ENCODE peak calls at places on chromosome X, in six cellular contexts. Q is esophagus squamous epithelium, A is endothelial cell of umbilical vein, Z is uterus, R is breast epithelium, N is IMR-90. Y is an unnamed sample.

GRCh38 chrX:39854772-39855747 is 242.7 kb downstream of the BCOR start:
- DNase-seq in Q (no peak), A (no peak), N (no peak), R (no peak), Z (no peak), Y (no peak)

GRCh38 chrX:121010218-121010617 is 24.7 kb upstream of the CT47A1 start:
- DNase-seq in Q (no peak), Z (no peak), A (no peak), N (no peak), R (no peak), Y (no peak)

GRCh38 chrX:45196701-45197100 is 4.0 kb downstream of the DIPK2B start:
- DNase-seq in N (peak), A (peak), R (no peak), Z (no peak), Q (no peak), Y (no peak)

GRCh38 chrX:1147641-1148515 is 64.6 kb downstream of the CRLF2 start:
- DNase-seq in Q (no peak), A (no peak), Z (no peak), N (no peak), R (no peak), Y (no peak)

GRCh38 chrX:106959897-106960296 is 39.7 kb downstream of the CLDN2 start:
- DNase-seq in A (peak), Z (no peak), Q (no peak), N (peak), R (no peak), Y (no peak)

GRCh38 chrX:78199851-78200250 is 60.4 kb upstream of the TAF9B start:
- DNase-seq in Q (no peak), Z (no peak), R (no peak), N (peak), A (peak), Y (peak)

GRCh38 chrX:22135994-22136684 is 104.0 kb downstream of the PHEX start:
- DNase-seq in R (peak), Z (no peak), N (peak), A (peak), Q (no peak), Y (peak)

GRCh38 chrX:74804574-74804973 is 120.7 kb downstream of the NEXMIF start:
- DNase-seq in N (no peak), A (no peak), R (no peak), Z (no peak), Q (no peak), Y (no peak)

GRCh38 chrX:103697687-103698086 is 11.2 kb upstream of the MORF4L2 start:
- DNase-seq in Z (no peak), R (no peak), Q (no peak), N (no peak), A (no peak), Y (no peak)

GRCh38 chrX:41605144-41605543 is 83.6 kb upstream of the GPR34 start:
- DNase-seq in A (no peak), N (no peak), Q (no peak), R (no peak), Z (no peak), Y (no peak)

GRCh38 chrX:140163376-140164159 is 198.2 kb upstream of the CXorf66 start:
- DNase-seq in Z (no peak), Q (no peak), R (no peak), A (no peak), N (peak), Y (no peak)

GRCh38 chrX:31251336-31251735 is 179.5 kb upstream of the FTHL17 start:
- DNase-seq in Q (no peak), A (no peak), N (peak), R (no peak), Z (no peak), Y (no peak)

GRCh38 chrX:16771483-16772398 is 14.5 kb upstream of the TXLNG start:
- DNase-seq in R (no peak), Z (no peak), A (peak), Q (no peak), N (peak), Y (peak)

GRCh38 chrX:34734383-34734782 is 77.3 kb upstream of the TMEM47 start:
- DNase-seq in N (peak), Q (no peak), R (no peak), Z (no peak), A (no peak), Y (no peak)

GRCh38 chrX:9983463-9983862 is 16.3 kb downstream of the CLDN34 start:
- DNase-seq in N (no peak), A (no peak), Z (no peak), R (no peak), Q (no peak), Y (no peak)

GRCh38 chrX:129908636-129909035 is 2.7 kb downstream of the UTP14A start:
- DNase-seq in N (no peak), R (no peak), Q (no peak), Z (no peak), A (no peak), Y (no peak)

GRCh38 chrX:129900054-129900453 is 5.9 kb upstream of the UTP14A start:
- DNase-seq in R (no peak), Z (no peak), Q (no peak), A (no peak), N (no peak), Y (no peak)

GRCh38 chrX:129905787-129906580 is at the start of gene UTP14A:
- DNase-seq in Q (peak), N (peak), R (peak), Z (peak), A (peak), Y (peak)
- TF ChIP-seq POLR2A in Q (peak), N (peak), R (no peak), Z (peak), A (peak), Y (peak)

GRCh38 chrX:49002091-49002935 is at the start of gene GRIPAP1:
- DNase-seq in A (peak), R (peak), N (peak), Q (peak), Z (peak), Y (peak)
- TF ChIP-seq POLR2A in A (no peak), R (no peak), N (peak), Q (peak), Z (no peak), Y (peak)

GRCh38 chrX:154541589-154541895 is 5.1 kb downstream of the G6PD start:
- DNase-seq in Q (no peak), R (no peak), N (peak), A (no peak), Z (no peak), Y (no peak)

GRCh38 chrX:154541896-154542722 is 4.5 kb downstream of the G6PD start:
- DNase-seq in A (peak), N (peak), Q (no peak), R (peak), Z (peak), Y (peak)

GRCh38 chrX:154544885-154545284 is 1.8 kb downstream of the G6PD start:
- DNase-seq in R (no peak), Z (no peak), Q (no peak), A (no peak), N (no peak), Y (no peak)

GRCh38 chrX:154540897-154541535 is 5.6 kb downstream of the G6PD start:
- DNase-seq in Z (no peak), N (no peak), Q (no peak), A (no peak), R (peak), Y (no peak)

DNA sequence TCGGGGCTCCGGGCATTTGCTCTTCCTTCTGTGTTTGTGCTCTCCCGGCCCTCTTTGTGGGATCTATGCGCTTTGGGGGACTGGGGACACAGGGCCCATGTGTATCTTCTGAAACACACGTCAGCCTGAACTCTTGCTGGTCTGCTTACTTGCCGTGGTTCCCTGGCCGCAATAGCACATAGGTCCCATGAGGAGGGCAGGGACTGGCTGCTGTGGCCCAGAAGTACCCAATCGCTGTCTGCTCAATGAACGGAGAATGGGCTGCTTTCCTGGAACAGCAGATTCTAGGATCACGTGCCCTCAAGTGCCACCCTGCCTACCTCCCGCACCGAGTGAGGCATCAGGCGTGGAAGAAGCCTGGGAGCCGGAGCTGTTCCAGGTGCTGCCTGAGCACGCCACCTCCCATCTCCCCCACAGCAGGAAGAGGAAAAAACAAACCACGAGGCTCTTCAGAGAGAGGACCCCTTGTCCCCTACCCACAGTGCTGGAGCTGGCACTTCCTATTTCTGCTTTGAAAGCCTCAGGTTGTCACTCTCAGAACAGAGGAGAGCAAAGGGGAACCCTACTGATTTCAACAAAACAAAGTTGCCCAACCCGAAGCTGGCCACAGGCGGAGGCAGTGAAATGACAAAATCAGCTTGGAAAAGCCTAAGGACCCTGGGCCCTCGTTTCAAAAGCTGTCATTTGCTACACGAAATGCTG is 3.8 kb downstream of the G6PD start:
- DNase-seq in R (no peak), Z (no peak), Q (no peak), N (no peak), A (no peak), Y (peak)
- TF ChIP-seq POLR2A in R (no peak), Z (no peak), Q (no peak), N (no peak), A (no peak), Y (peak)

GRCh38 chrX:53669258-53669657 is 17.3 kb downstream of the HUWE1 start:
- DNase-seq in N (no peak), A (no peak), R (no peak), Z (no peak), Q (no peak), Y (no peak)

DNA sequence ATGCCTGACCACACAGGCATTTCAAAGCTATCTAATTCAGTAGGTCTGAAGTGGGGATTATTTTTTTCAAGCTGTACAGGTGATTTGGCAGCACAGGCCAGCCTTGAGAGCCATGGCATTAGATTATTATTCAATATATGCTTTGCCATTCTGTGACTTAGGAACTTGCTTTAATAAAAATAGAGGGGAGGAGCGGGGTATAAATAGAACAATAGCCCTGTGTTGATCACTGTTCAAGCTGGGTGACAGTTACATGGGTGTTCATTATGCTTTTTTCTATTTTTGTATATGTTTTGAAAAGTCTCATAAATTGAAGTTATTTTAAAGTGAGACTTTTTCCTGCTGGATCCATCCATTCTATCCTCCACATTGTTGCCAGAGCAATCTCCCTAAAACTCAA is 20.3 kb downstream of the HUWE1 start:
- DNase-seq in A (no peak), Q (no peak), R (no peak), Z (no peak), N (no peak), Y (no peak)
- TF ChIP-seq POLR2A in A (no peak), Q (no peak), R (no peak), Z (no peak), N (no peak), Y (no peak)

Y was measured in erythroblast.